ENCODE peak calls at places on chromosomes 3 and 15, in seven cellular contexts. One of them, this sample, is unnamed.

GRCh38 chr3:73192036-73192738 is 130.7 kb downstream of the EBLN2 start:
- DNase-seq in HCT116: peak
- DNase-seq in PC-3: peak
- DNase-seq in MM.1S: no peak
- DNase-seq in neural progenitor cell: peak
- DNase-seq in GM23338: peak
- DNase-seq in hepatocyte: peak
- DNase-seq in this sample: no peak

GRCh38 chr3:119352235-119352634 is 58.1 kb downstream of the ARHGAP31 start:
- DNase-seq in GM23338: no peak
- DNase-seq in PC-3: peak
- DNase-seq in HCT116: no peak
- DNase-seq in MM.1S: peak
- DNase-seq in hepatocyte: no peak
- DNase-seq in neural progenitor cell: no peak
- DNase-seq in this sample: peak

GRCh38 chr3:118488751-118489150 is 545.9 kb downstream of the IGSF11 start:
- DNase-seq in GM23338: no peak
- DNase-seq in PC-3: no peak
- DNase-seq in HCT116: no peak
- DNase-seq in hepatocyte: no peak
- DNase-seq in MM.1S: no peak
- DNase-seq in neural progenitor cell: no peak
- DNase-seq in this sample: no peak

GRCh38 chr3:170811515-170811914 is 58.5 kb downstream of the RPL22L1 start:
- DNase-seq in MM.1S: no peak
- DNase-seq in PC-3: peak
- DNase-seq in GM23338: no peak
- DNase-seq in hepatocyte: peak
- DNase-seq in neural progenitor cell: no peak
- DNase-seq in HCT116: no peak
- DNase-seq in this sample: peak

GRCh38 chr3:99960123-99960878 is 142.6 kb downstream of the CMSS1 start:
- DNase-seq in GM23338: no peak
- DNase-seq in neural progenitor cell: no peak
- DNase-seq in hepatocyte: no peak
- DNase-seq in HCT116: no peak
- DNase-seq in MM.1S: no peak
- DNase-seq in PC-3: no peak
- DNase-seq in this sample: no peak

GRCh38 chr3:79461129-79461792 is 306.5 kb downstream of the ROBO1 start:
- DNase-seq in MM.1S: no peak
- DNase-seq in GM23338: no peak
- DNase-seq in hepatocyte: no peak
- DNase-seq in neural progenitor cell: no peak
- DNase-seq in PC-3: no peak
- DNase-seq in HCT116: no peak
- DNase-seq in this sample: peak

GRCh38 chr3:24220859-24221657 is 273.6 kb downstream of the THRB start:
- DNase-seq in GM23338: peak
- DNase-seq in neural progenitor cell: peak
- DNase-seq in hepatocyte: peak
- DNase-seq in MM.1S: no peak
- DNase-seq in PC-3: peak
- DNase-seq in HCT116: no peak
- DNase-seq in this sample: peak

GRCh38 chr3:87900061-87900460 is 158.7 kb downstream of the CGGBP1 start:
- DNase-seq in neural progenitor cell: peak
- DNase-seq in PC-3: peak
- DNase-seq in GM23338: peak
- DNase-seq in hepatocyte: peak
- DNase-seq in HCT116: no peak
- DNase-seq in MM.1S: no peak
- DNase-seq in this sample: peak

GRCh38 chr15:51369451-51369761 is 28.0 kb downstream of the GLDN start:
- DNase-seq in hepatocyte: no peak
- DNase-seq in HCT116: no peak
- DNase-seq in GM23338: no peak
- DNase-seq in neural progenitor cell: no peak
- DNase-seq in PC-3: no peak
- DNase-seq in MM.1S: no peak
- DNase-seq in this sample: no peak

GRCh38 chr15:87387681-87388240 is 868.8 kb downstream of the NTRK3 start:
- DNase-seq in MM.1S: no peak
- DNase-seq in HCT116: no peak
- DNase-seq in hepatocyte: no peak
- DNase-seq in GM23338: no peak
- DNase-seq in neural progenitor cell: no peak
- DNase-seq in PC-3: peak
- DNase-seq in this sample: no peak
- TF ChIP-seq EZH2phosphoT487 in MM.1S: no peak
- TF ChIP-seq EZH2phosphoT487 in HCT116: no peak
- TF ChIP-seq EZH2phosphoT487 in hepatocyte: no peak
- TF ChIP-seq EZH2phosphoT487 in GM23338: no peak
- TF ChIP-seq EZH2phosphoT487 in neural progenitor cell: no peak
- TF ChIP-seq EZH2phosphoT487 in PC-3: no peak
- TF ChIP-seq EZH2phosphoT487 in this sample: no peak

GRCh38 chr15:74432968-74433591 is 678 bp downstream of the SEMA7A start:
- DNase-seq in hepatocyte: no peak
- DNase-seq in HCT116: no peak
- DNase-seq in neural progenitor cell: peak
- DNase-seq in GM23338: no peak
- DNase-seq in PC-3: no peak
- DNase-seq in MM.1S: no peak
- DNase-seq in this sample: peak
- TF ChIP-seq EZH2 in hepatocyte: peak
- TF ChIP-seq EZH2 in HCT116: no peak
- TF ChIP-seq EZH2 in neural progenitor cell: peak
- TF ChIP-seq EZH2 in GM23338: no peak
- TF ChIP-seq EZH2 in PC-3: no peak
- TF ChIP-seq EZH2 in MM.1S: no peak
- TF ChIP-seq EZH2 in this sample: no peak

DNA sequence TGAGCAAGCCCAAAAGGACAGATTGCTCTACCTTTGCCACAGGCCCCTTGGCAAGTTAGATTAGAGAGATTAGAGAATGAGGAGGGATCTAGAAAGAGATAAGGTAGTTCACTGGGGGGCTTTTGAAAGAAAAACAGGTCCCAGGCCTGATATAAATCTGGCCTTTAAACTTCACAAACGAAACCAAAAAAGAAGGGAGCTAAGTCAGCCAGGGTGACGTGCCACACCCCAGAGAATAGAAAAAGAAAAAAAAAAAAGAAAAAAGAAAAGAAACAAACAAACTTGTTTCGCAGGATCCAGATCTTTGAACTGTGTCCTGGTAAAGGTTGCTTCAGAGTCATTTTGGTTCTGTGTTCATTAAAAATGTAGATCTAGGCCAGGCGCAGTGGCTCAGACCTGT is 3.6 kb downstream of the KAT2B start:
- DNase-seq in MM.1S: peak
- DNase-seq in GM23338: no peak
- DNase-seq in hepatocyte: no peak
- DNase-seq in PC-3: no peak
- DNase-seq in HCT116: no peak
- DNase-seq in neural progenitor cell: no peak
- DNase-seq in this sample: no peak
- TF ChIP-seq EZH2phosphoT487 in MM.1S: no peak
- TF ChIP-seq EZH2phosphoT487 in GM23338: no peak
- TF ChIP-seq EZH2phosphoT487 in hepatocyte: no peak
- TF ChIP-seq EZH2phosphoT487 in PC-3: no peak
- TF ChIP-seq EZH2phosphoT487 in HCT116: no peak
- TF ChIP-seq EZH2phosphoT487 in neural progenitor cell: no peak
- TF ChIP-seq EZH2phosphoT487 in this sample: no peak

GRCh38 chr15:96300808-96301207 is 29.7 kb upstream of the NR2F2 start:
- DNase-seq in MM.1S: no peak
- DNase-seq in hepatocyte: no peak
- DNase-seq in neural progenitor cell: no peak
- DNase-seq in HCT116: no peak
- DNase-seq in PC-3: no peak
- DNase-seq in GM23338: no peak
- DNase-seq in this sample: no peak
- TF ChIP-seq EZH2 in MM.1S: no peak
- TF ChIP-seq EZH2 in hepatocyte: no peak
- TF ChIP-seq EZH2 in neural progenitor cell: no peak
- TF ChIP-seq EZH2 in HCT116: no peak
- TF ChIP-seq EZH2 in PC-3: no peak
- TF ChIP-seq EZH2 in GM23338: no peak
- TF ChIP-seq EZH2 in this sample: no peak

This sample was measured in GM23248.